ENCODE peak calls at places on chromosomes 5 and 9, in four cellular contexts. One of them, this sample, is unnamed.

GRCh38 chr5:132498686-132499271 is 8.2 kb upstream of the IRF1 start:
- DNase-seq in H9: no peak
- DNase-seq in neuronal stem cell: no peak
- DNase-seq in mesendoderm: no peak
- DNase-seq in this sample: no peak

GRCh38 chr5:59126665-59127354 is 543.9 kb downstream of the RAB3C start:
- DNase-seq in H9: no peak
- DNase-seq in neuronal stem cell: no peak
- DNase-seq in mesendoderm: peak
- DNase-seq in this sample: peak

GRCh38 chr5:78050888-78051287 is 243.6 kb downstream of the AP3B1 start:
- DNase-seq in H9: no peak
- DNase-seq in neuronal stem cell: no peak
- DNase-seq in mesendoderm: no peak
- DNase-seq in this sample: no peak

GRCh38 chr5:758698-759053 is 25.9 kb downstream of the ZDHHC11B start:
- DNase-seq in H9: no peak
- DNase-seq in neuronal stem cell: no peak
- DNase-seq in mesendoderm: no peak
- DNase-seq in this sample: no peak

GRCh38 chr5:1411099-1411498 is 34.1 kb downstream of the SLC6A3 start:
- DNase-seq in H9: no peak
- DNase-seq in neuronal stem cell: no peak
- DNase-seq in mesendoderm: no peak
- DNase-seq in this sample: no peak

GRCh38 chr9:82031538-82032280 is 43.1 kb downstream of the SPATA31D1 start:
- DNase-seq in H9: no peak
- DNase-seq in neuronal stem cell: no peak
- DNase-seq in mesendoderm: peak
- DNase-seq in this sample: peak

GRCh38 chr5:154312571-154312970 is 122.0 kb downstream of the GALNT10 start:
- DNase-seq in H9: no peak
- DNase-seq in neuronal stem cell: no peak
- DNase-seq in mesendoderm: no peak
- DNase-seq in this sample: no peak

GRCh38 chr5:6656680-6657079 is 23.4 kb downstream of the SRD5A1 start:
- DNase-seq in H9: no peak
- DNase-seq in neuronal stem cell: no peak
- DNase-seq in mesendoderm: no peak
- DNase-seq in this sample: no peak

GRCh38 chr5:14768838-14769365 is 102.7 kb downstream of the ANKH start:
- DNase-seq in H9: no peak
- DNase-seq in neuronal stem cell: no peak
- DNase-seq in mesendoderm: no peak
- DNase-seq in this sample: no peak

GRCh38 chr5:15645376-15645775 is 145.4 kb downstream of the FBXL7 start:
- DNase-seq in H9: no peak
- DNase-seq in neuronal stem cell: no peak
- DNase-seq in mesendoderm: peak
- DNase-seq in this sample: no peak

GRCh38 chr5:34009610-34010009 is 1.8 kb upstream of the AMACR start:
- DNase-seq in H9: no peak
- DNase-seq in neuronal stem cell: no peak
- DNase-seq in mesendoderm: no peak
- DNase-seq in this sample: no peak

GRCh38 chr9:116280529-116280928 is 126.9 kb downstream of the PAPPA start:
- DNase-seq in H9: no peak
- DNase-seq in neuronal stem cell: no peak
- DNase-seq in mesendoderm: no peak
- DNase-seq in this sample: peak

GRCh38 chr9:122812736-122813135 is 12.8 kb downstream of the OR1K1 start:
- DNase-seq in H9: no peak
- DNase-seq in neuronal stem cell: no peak
- DNase-seq in mesendoderm: no peak
- DNase-seq in this sample: no peak

GRCh38 chr5:89265511-89266169 is 382.7 kb upstream of the MEF2C start:
- DNase-seq in H9: no peak
- DNase-seq in neuronal stem cell: no peak
- DNase-seq in mesendoderm: no peak
- DNase-seq in this sample: peak

GRCh38 chr5:53253421-53253871 is 143.9 kb upstream of the MOCS2 start:
- DNase-seq in H9: no peak
- DNase-seq in neuronal stem cell: no peak
- DNase-seq in mesendoderm: no peak
- DNase-seq in this sample: peak

GRCh38 chr9:14902561-14902960 is 7.7 kb downstream of the FREM1 start:
- DNase-seq in H9: no peak
- DNase-seq in neuronal stem cell: no peak
- DNase-seq in mesendoderm: no peak
- DNase-seq in this sample: no peak
- H3K4me2 ChIP-seq in H9: no peak
- H3K4me2 ChIP-seq in neuronal stem cell: no peak
- H3K4me2 ChIP-seq in mesendoderm: no peak
- H3K4me2 ChIP-seq in this sample: no peak

GRCh38 chr9:137620581-137620980 is 1.8 kb downstream of the EHMT1 start:
- DNase-seq in H9: no peak
- DNase-seq in neuronal stem cell: no peak
- DNase-seq in mesendoderm: no peak
- DNase-seq in this sample: no peak

GRCh38 chr9:137619240-137620090 is 660 bp downstream of the EHMT1 start:
- DNase-seq in H9: no peak
- DNase-seq in neuronal stem cell: no peak
- DNase-seq in mesendoderm: peak
- DNase-seq in this sample: peak

GRCh38 chr9:137615387-137615871 is 3.4 kb upstream of the EHMT1 start:
- DNase-seq in H9: no peak
- DNase-seq in neuronal stem cell: no peak
- DNase-seq in mesendoderm: no peak
- DNase-seq in this sample: no peak

GRCh38 chr9:137621131-137621757 is 2.4 kb downstream of the EHMT1 start:
- DNase-seq in H9: no peak
- DNase-seq in neuronal stem cell: no peak
- DNase-seq in mesendoderm: no peak
- DNase-seq in this sample: no peak

DNA sequence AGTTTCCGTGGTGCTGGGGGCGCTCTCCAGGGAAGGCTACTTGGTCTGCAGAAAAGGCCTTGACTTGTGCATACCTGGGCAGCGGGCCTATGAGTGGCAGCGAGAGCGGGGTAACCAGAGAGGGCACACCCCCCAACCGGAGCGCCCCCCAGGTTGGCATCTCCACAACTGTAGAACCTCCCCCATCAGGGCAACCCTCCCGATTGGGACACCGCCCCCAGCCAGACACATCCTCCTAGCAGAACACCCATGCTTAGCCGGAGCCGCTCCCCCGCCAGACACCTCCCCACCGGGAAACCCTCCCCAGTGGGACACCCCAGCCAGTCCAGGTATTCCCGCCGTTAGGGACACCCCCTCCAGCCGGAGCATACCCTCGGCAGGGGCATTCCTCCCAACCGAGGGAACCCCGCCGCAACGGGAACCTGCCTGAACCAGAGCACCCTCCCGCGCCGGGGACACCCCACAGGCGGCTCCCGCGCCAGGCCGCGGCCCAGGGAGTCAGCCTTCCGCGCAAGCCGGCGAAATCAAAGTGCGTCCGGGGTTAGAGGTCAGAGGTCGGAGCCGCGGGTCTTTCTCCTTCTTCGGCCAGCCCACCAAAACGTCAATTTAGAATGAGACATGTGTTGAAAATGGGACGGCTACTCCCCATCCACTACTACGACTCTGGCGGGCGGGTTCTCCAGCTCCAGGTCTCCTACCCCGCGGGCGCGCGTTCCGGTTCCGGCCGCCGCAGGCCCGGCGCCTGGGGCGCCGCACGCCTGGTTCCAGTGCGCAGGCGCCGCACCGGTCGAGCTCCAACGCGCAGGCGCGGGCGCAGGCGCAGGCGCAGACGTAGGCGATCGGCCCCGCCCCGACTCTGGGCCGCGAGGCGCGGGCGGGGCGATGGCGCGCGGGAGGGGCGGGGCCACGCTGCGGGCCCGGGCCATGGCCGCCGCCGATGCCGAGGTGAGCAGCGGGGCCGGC is at the start of gene EHMT1:
- DNase-seq in H9: peak
- DNase-seq in neuronal stem cell: peak
- DNase-seq in mesendoderm: peak
- DNase-seq in this sample: peak
- H3K18ac ChIP-seq in H9: peak
- H3K18ac ChIP-seq in neuronal stem cell: peak
- H3K18ac ChIP-seq in mesendoderm: peak
- H3K18ac ChIP-seq in this sample: peak

GRCh38 chr5:156119692-156120091 is 207.3 kb upstream of the SGCD start:
- DNase-seq in H9: no peak
- DNase-seq in neuronal stem cell: no peak
- DNase-seq in mesendoderm: no peak
- DNase-seq in this sample: no peak
- H3K23ac ChIP-seq in H9: no peak
- H3K23ac ChIP-seq in neuronal stem cell: no peak
- H3K23ac ChIP-seq in mesendoderm: no peak
- H3K23ac ChIP-seq in this sample: no peak

DNA sequence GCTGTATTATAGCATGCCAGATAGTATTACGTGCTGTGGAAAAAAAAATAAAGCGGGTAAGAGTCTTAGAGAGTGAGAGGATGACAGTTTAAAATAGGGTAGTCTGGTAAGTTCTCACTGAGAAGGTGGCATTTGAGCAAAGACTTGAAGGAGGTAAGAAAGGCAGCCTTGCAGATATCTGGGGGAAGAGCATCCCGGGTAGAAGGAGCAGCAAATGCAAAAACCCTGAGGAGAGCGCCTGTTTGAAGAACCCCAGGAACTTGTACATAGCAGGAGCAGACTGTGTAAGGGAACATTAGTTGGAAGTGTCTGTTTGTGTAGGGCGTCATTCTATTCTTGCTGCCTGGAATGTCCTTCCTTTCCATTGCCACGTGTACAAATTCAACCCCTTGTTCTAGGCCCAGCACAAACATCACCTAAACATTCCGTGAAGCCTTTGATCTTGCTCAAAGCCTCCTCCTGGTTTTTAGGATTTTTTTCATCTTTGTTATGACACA is 2.6 kb downstream of the AP3S1 start:
- DNase-seq in H9: no peak
- DNase-seq in neuronal stem cell: no peak
- DNase-seq in mesendoderm: no peak
- DNase-seq in this sample: peak
- H3K4me2 ChIP-seq in H9: no peak
- H3K4me2 ChIP-seq in neuronal stem cell: no peak
- H3K4me2 ChIP-seq in mesendoderm: no peak
- H3K4me2 ChIP-seq in this sample: no peak

GRCh38 chr5:68266457-68266856 is 50.9 kb downstream of the PIK3R1 start:
- DNase-seq in H9: no peak
- DNase-seq in neuronal stem cell: no peak
- DNase-seq in mesendoderm: no peak
- DNase-seq in this sample: peak

GRCh38 chr5:68267044-68267443 is 51.5 kb downstream of the PIK3R1 start:
- DNase-seq in H9: no peak
- DNase-seq in neuronal stem cell: no peak
- DNase-seq in mesendoderm: peak
- DNase-seq in this sample: no peak

GRCh38 chr5:68265347-68265746 is 49.8 kb downstream of the PIK3R1 start:
- DNase-seq in H9: no peak
- DNase-seq in neuronal stem cell: no peak
- DNase-seq in mesendoderm: no peak
- DNase-seq in this sample: no peak

GRCh38 chr5:68265822-68266395 is 50.4 kb downstream of the PIK3R1 start:
- DNase-seq in H9: no peak
- DNase-seq in neuronal stem cell: no peak
- DNase-seq in mesendoderm: no peak
- DNase-seq in this sample: peak

DNA sequence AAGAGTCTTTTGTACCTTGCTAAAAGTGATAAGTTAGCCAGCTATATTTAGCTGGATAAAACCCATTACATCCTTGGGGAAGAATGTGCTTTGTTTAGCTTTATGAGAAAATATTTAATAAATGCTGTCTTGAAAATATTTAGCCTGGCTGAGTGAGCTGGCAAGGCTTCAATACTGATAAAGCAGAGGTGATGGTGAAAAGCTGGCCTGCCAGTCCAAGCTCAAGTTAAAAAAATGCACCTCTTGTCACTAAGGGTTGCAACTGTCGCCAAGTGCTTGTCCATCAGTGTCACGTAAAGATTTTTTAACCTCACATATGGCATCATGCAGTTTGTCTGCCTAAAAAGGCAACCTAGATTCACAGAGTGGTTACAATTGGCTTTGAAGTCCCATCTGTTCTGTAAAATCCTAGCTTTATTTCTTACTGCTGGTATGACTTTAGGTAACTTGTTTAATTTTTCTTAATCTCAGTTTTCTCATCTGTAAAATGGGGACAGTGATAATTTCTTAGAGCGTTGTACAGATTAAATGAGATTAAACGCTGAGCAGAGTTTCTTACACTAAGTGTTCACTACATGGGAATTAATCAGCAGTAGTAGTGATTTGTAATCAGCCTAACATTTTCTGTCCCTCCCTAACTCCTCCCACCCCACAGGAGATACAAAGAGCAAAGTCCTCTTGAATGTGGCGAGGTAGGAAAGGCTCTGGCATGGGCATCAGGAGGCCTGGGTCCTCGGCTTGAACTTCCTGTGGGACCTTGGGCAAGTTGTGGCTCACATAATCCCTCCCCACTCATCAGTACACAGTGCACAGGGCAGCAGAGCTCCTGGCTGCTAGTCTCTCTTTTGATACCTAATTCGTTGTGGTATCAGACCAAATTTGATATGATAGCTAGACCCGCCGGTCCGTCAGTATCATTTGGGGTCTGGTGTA is 48.7 kb downstream of the PIK3R1 start:
- DNase-seq in H9: no peak
- DNase-seq in neuronal stem cell: no peak
- DNase-seq in mesendoderm: no peak
- DNase-seq in this sample: no peak
- H3K18ac ChIP-seq in H9: no peak
- H3K18ac ChIP-seq in neuronal stem cell: no peak
- H3K18ac ChIP-seq in mesendoderm: no peak
- H3K18ac ChIP-seq in this sample: no peak

GRCh38 chr5:71533142-71533541 is 54.0 kb upstream of the MCCC2 start:
- DNase-seq in H9: no peak
- DNase-seq in neuronal stem cell: no peak
- DNase-seq in mesendoderm: no peak
- DNase-seq in this sample: no peak

GRCh38 chr5:71533614-71534013 is 53.5 kb upstream of the MCCC2 start:
- DNase-seq in H9: no peak
- DNase-seq in neuronal stem cell: no peak
- DNase-seq in mesendoderm: peak
- DNase-seq in this sample: no peak

GRCh38 chr5:71529682-71530081 is 57.5 kb upstream of the MCCC2 start:
- DNase-seq in H9: no peak
- DNase-seq in neuronal stem cell: no peak
- DNase-seq in mesendoderm: no peak
- DNase-seq in this sample: no peak

DNA sequence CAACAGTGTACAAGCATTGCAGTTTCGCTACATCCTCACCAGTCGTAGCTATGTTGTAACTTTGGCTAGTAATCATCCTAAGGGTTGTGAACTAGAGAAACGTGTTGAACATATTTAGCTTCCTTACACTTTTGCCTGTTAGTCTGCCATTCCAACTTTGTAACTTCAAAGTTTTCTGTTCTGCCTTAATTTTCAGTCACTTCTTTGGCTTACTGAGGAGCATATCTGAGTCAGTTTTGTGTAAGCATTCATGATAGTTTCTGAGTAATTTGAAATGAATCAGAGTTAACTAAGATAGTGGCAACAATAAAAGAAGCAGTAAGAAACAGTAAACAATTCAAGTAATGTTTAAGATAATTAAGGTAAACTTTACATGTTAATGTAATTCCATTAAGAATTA is 58.9 kb upstream of the MCCC2 start:
- DNase-seq in H9: no peak
- DNase-seq in neuronal stem cell: no peak
- DNase-seq in mesendoderm: no peak
- DNase-seq in this sample: no peak
- H3K23ac ChIP-seq in H9: no peak
- H3K23ac ChIP-seq in neuronal stem cell: no peak
- H3K23ac ChIP-seq in mesendoderm: no peak
- H3K23ac ChIP-seq in this sample: no peak